ENCODE peak calls at places on chromosomes 4 and X, in four cellular contexts. E is activated CD8-positive, alpha-beta memory T cell treated with anti-CD3 and anti-CD28 coated beads, Interleukin-2, amount 50 U/mL, for 4 hours; N is stimulated activated CD8-positive, alpha-beta memory T cell treated with anti-CD3 and anti-CD28 coated beads, Interleukin-4, amount 100 ng/mL, for 24 hours; Z is GM23338. J is an unnamed sample.

GRCh38 chr4:1767770-1768366 is 25.2 kb upstream of the FGFR3 start:
- DNase-seq in Z (peak), E (no peak), N (no peak), J (no peak)

GRCh38 chr4:145132521-145133098 is 34.5 kb downstream of the ABCE1 start:
- DNase-seq in N (no peak), E (no peak), Z (no peak), J (no peak)

GRCh38 chrX:11309220-11309619 is 16.0 kb downstream of the AMELX start:
- DNase-seq in E (no peak), N (no peak), Z (no peak), J (no peak)

GRCh38 chr4:25817059-25817681 is 45.6 kb downstream of the SEL1L3 start:
- DNase-seq in Z (no peak), N (no peak), E (no peak), J (no peak)

GRCh38 chr4:134668237-134668636 is 466.6 kb upstream of the PABPC4L start:
- DNase-seq in Z (no peak), E (no peak), N (no peak), J (no peak)

GRCh38 chr4:168514249-168514852 is 17.5 kb downstream of the PALLD start:
- DNase-seq in E (no peak), Z (peak), N (no peak), J (no peak)

GRCh38 chr4:93828332-93828829 is at the start of gene ATOH1:
- DNase-seq in N (no peak), Z (peak), E (no peak), J (no peak)

GRCh38 chr4:909131-909571 is 23.0 kb downstream of the GAK start:
- DNase-seq in E (no peak), N (no peak), Z (no peak), J (no peak)

GRCh38 chr4:53015681-53016080 is 153.6 kb downstream of the RASL11B start:
- DNase-seq in Z (peak), N (no peak), E (no peak), J (no peak)

GRCh38 chrX:12770440-12770839 is 20.8 kb upstream of the PRPS2 start:
- DNase-seq in E (no peak), Z (peak), N (no peak), J (no peak)

GRCh38 chr4:65589331-65589730 is 81.0 kb downstream of the EPHA5 start:
- DNase-seq in E (no peak), Z (peak), N (no peak), J (no peak)

GRCh38 chr4:7415927-7416686 is 18.6 kb downstream of the PSAPL1 start:
- DNase-seq in E (no peak), N (no peak), Z (no peak), J (no peak)

GRCh38 chrX:109624022-109624421 is 950 bp downstream of the KCNE5 start:
- DNase-seq in Z (peak), N (no peak), E (no peak), J (no peak)

GRCh38 chrX:70001708-70002341 is 47.9 kb downstream of the AWAT2 start:
- DNase-seq in N (no peak), E (no peak), Z (no peak), J (no peak)

GRCh38 chr4:15778191-15778741 is at the start of gene CD38:
- DNase-seq in E (peak), Z (peak), N (peak), J (peak)

GRCh38 chr4:171553961-171554360 is 259.2 kb upstream of the GALNTL6 start:
- DNase-seq in E (no peak), Z (no peak), N (no peak), J (no peak)

GRCh38 chr4:38318737-38319455 is 345.1 kb upstream of the KLF3 start:
- DNase-seq in N (peak), Z (peak), E (peak), J (peak)

GRCh38 chr4:27123050-27123768 is 262.6 kb downstream of the STIM2 start:
- DNase-seq in Z (peak), E (no peak), N (no peak), J (no peak)

GRCh38 chr4:85883180-85883579 is 408.2 kb downstream of the ARHGAP24 start:
- DNase-seq in E (no peak), N (no peak), Z (no peak), J (no peak)

GRCh38 chr4:54227261-54228063 is 1.6 kb upstream of the PDGFRA start:
- DNase-seq in E (no peak), N (no peak), Z (peak), J (no peak)

GRCh38 chr4:111066447-111066846 is 443.6 kb upstream of the PITX2 start:
- DNase-seq in E (no peak), N (no peak), Z (no peak), J (no peak)

GRCh38 chr4:89288430-89288829 is 19.2 kb downstream of the GPRIN3 start:
- DNase-seq in Z (no peak), E (no peak), N (no peak), J (no peak)

GRCh38 chrX:145002776-145003175 is 244.5 kb upstream of the SPANXN1 start:
- DNase-seq in Z (no peak), N (no peak), E (no peak), J (no peak)

GRCh38 chr4:8051644-8052043 is 107.0 kb downstream of the ABLIM2 start:
- DNase-seq in N (no peak), Z (peak), E (no peak), J (no peak)

GRCh38 chrX:152637649-152638442 is at the start of gene GABRQ:
- DNase-seq in N (no peak), Z (peak), E (no peak), J (no peak)

GRCh38 chr4:125986307-125986706 is 671.6 kb downstream of the FAT4 start:
- DNase-seq in N (no peak), Z (no peak), E (no peak), J (no peak)

GRCh38 chrX:109533631-109534030 is 3.0 kb upstream of the NXT2 start:
- DNase-seq in N (no peak), E (no peak), Z (no peak), J (no peak)

GRCh38 chr4:6345866-6346265 is 76.2 kb downstream of the WFS1 start:
- DNase-seq in N (no peak), Z (no peak), E (no peak), J (no peak)

GRCh38 chrX:154603438-154604430 is 15.3 kb downstream of the CTAG1B start:
- DNase-seq in Z (no peak), E (no peak), N (no peak), J (no peak)

GRCh38 chr4:72006576-72006975 is 25.2 kb upstream of the NPFFR2 start:
- DNase-seq in Z (no peak), N (no peak), E (no peak), J (no peak)

J was measured in NK-92 treated with Interleukin-12 subunit alpha and Interleukin-12 subunit beta, amount 100 ng/mL, for 24 hours.